ENCODE peak calls at places on chromosomes 11 and 22, in seven cellular contexts. R is CD4-positive, CD25-positive, alpha-beta regulatory T cell; C is fibroblast of lung; N is AG09309; Y is fibroblast of pulmonary artery; L is hepatocyte; K is esophagus muscularis mucosa. V is an unnamed sample.

GRCh38 chr11:2269601-2270321 is 627 bp downstream of the ASCL2 start:
- DNase-seq in R (peak; percentile 77), C (peak; percentile 68), N (no peak), Y (peak; percentile 65), L (peak; percentile 84), K (peak; percentile 57), V (no peak)

GRCh38 chr11:9951714-9952275 is 287.9 kb downstream of the SWAP70 start:
- DNase-seq in R (no peak), C (no peak), N (no peak), Y (peak; percentile 42), L (no peak), K (no peak), V (no peak)

GRCh38 chr22:44585559-44586121 is 87.6 kb upstream of the RTL6 start:
- DNase-seq in R (no peak), C (no peak), N (no peak), Y (no peak), L (no peak), K (no peak), V (no peak)

GRCh38 chr11:113173023-113173594 is 141.3 kb upstream of the TTC12 start:
- DNase-seq in R (no peak), C (no peak), N (no peak), Y (no peak), L (no peak), K (no peak), V (no peak)

GRCh38 chr22:44668190-44668885 is 33.7 kb upstream of the PRR5 start:
- DNase-seq in R (no peak), C (no peak), N (no peak), Y (no peak), L (peak; percentile 69), K (no peak), V (peak; percentile 55)

GRCh38 chr22:33302049-33302545 is 243.9 kb upstream of the SYN3 start:
- DNase-seq in R (peak; percentile 55), C (peak; percentile 47), N (peak; percentile 7), Y (peak; percentile 68), L (peak; percentile 88), K (no peak), V (peak; percentile 65)

GRCh38 chr11:35928688-35929087 is 15.2 kb upstream of the LDLRAD3 start:
- DNase-seq in R (no peak), C (no peak), N (no peak), Y (no peak), L (no peak), K (no peak), V (no peak)

GRCh38 chr11:18463439-18463838 is 7.8 kb downstream of the LDHAL6A start:
- DNase-seq in R (no peak), C (no peak), N (no peak), Y (no peak), L (no peak), K (no peak), V (no peak)

GRCh38 chr11:14327105-14327504 is 31.9 kb downstream of the RRAS2 start:
- DNase-seq in R (peak; percentile 10), C (no peak), N (no peak), Y (no peak), L (no peak), K (no peak), V (no peak)

GRCh38 chr22:24429411-24430365 is 2.3 kb downstream of the ADORA2A start:
- DNase-seq in R (peak; percentile 74), C (peak; percentile 43), N (no peak), Y (no peak), L (no peak), K (no peak), V (no peak)

GRCh38 chr22:29201722-29202230 is 3.9 kb upstream of the EMID1 start:
- DNase-seq in R (no peak), C (no peak), N (no peak), Y (no peak), L (no peak), K (no peak), V (no peak)

GRCh38 chr11:48012051-48012391 is 31.7 kb downstream of the PTPRJ start:
- DNase-seq in R (peak; percentile 71), C (no peak), N (no peak), Y (no peak), L (no peak), K (no peak), V (no peak)

GRCh38 chr22:38706101-38706884 is 549 bp downstream of the GTPBP1 start:
- DNase-seq in R (peak; percentile 46), C (peak; percentile 14), N (no peak), Y (peak; percentile 36), L (peak; percentile 62), K (no peak), V (no peak)

GRCh38 chr22:44179196-44179988 is 1.3 kb upstream of the PARVG start:
- DNase-seq in R (no peak), C (no peak), N (no peak), Y (no peak), L (no peak), K (no peak), V (peak; percentile 45)

GRCh38 chr11:83002047-83002446 is 69.7 kb downstream of the RAB30 start:
- DNase-seq in R (peak; percentile 69), C (no peak), N (no peak), Y (peak; percentile 29), L (no peak), K (no peak), V (no peak)

DNA sequence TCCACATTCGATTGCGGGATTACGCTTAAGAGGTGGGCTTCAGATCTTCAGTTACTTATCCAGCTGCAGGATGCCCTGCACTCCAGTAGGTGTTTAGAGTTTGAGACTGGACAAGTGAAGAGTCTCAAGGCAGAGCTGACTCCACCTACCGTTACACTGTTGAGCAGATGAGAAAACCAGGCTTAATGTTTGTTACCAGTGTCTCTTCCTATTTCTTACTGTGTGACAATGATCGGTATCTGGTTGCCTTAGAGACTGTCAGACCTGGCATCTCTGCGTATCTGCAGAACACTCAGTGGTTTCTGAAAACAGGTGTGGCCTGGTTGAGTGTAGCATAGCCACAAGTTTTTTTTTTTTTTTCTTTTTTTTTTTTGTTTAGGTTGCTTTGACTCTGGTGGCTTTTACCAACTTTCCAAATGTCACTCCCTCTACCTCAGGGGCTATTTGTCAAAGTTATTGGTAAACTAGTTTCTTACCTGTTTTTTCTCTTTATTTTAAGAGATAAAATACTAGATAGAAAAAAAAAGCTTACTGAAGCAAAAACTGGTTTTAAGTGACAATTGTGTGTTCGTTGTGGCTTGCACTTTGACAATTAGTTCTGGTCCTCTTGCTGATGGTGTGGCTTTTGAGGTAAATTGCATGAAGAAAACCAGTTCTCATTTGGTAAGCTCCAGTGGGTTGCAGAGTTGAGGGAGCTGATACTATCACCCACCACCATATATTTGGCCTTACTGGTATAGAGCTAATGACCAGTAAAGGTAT is 284.8 kb downstream of the ETS1 start:
- DNase-seq in R (peak; percentile 97), C (no peak), N (no peak), Y (no peak), L (no peak), K (no peak), V (no peak)
- H3K4me3 ChIP-seq in R (peak overlapping the region; percentile 91), C (no peak overlapping the region), N (no peak overlapping the region), Y (no peak overlapping the region), L (no peak overlapping the region), K (no peak overlapping the region), V (no peak overlapping the region)

GRCh38 chr22:49721211-49721763 is 106.4 kb downstream of the BRD1 start:
- DNase-seq in R (no peak), C (no peak), N (no peak), Y (no peak), L (no peak), K (peak; percentile 78), V (no peak)

GRCh38 chr22:49724893-49725489 is 102.7 kb downstream of the BRD1 start:
- DNase-seq in R (peak; percentile 73), C (peak; percentile 16), N (no peak), Y (peak; percentile 37), L (peak; percentile 74), K (peak; percentile 92), V (peak; percentile 67)

GRCh38 chr22:49724030-49724892 is 103.4 kb downstream of the BRD1 start:
- DNase-seq in R (peak; percentile 60), C (no peak), N (no peak), Y (no peak), L (no peak), K (peak; percentile 87), V (no peak)

GRCh38 chr22:49725516-49725915 is 102.2 kb downstream of the BRD1 start:
- DNase-seq in R (no peak), C (no peak), N (no peak), Y (no peak), L (no peak), K (peak; percentile 87), V (no peak)

DNA sequence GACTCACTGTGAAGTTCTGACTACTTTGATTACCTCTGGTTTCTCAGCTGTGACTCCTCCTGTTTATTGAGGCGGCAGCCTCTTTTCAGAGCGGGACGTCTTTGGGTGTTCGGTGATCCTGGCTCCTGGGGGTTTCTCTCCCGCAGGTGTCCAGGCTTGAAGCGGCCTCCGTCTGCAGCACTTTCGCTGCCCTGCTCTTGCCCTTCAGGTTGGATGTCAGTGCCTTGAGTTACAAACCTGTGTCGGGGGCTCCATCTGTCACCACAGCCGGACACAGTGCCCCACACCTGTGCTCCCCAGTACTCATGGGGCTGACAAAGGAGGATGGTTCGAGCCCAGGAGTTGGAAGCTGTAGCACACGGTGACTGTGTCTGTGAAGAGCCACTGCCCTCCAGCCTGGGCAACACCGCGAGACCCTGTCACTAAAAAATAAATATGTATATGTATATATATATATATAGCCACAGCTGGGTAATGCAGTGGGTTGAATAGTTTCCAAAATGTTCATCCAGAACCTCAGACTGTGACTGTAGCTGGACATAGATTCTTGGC is 104.1 kb downstream of the BRD1 start:
- DNase-seq in R (no peak), C (no peak), N (no peak), Y (no peak), L (no peak), K (peak; percentile 70), V (no peak)
- H3K4me3 ChIP-seq in R (peak overlapping the region; percentile 63), C (no peak overlapping the region), N (no peak overlapping the region), Y (no peak overlapping the region), L (no peak overlapping the region), K (no peak overlapping the region), V (no peak overlapping the region)

GRCh38 chr11:73311394-73311869 is 3.4 kb downstream of the ARHGEF17 start:
- DNase-seq in R (no peak), C (no peak), N (no peak), Y (no peak), L (no peak), K (no peak), V (no peak)
- H3K4me3 ChIP-seq in R (no peak overlapping the region), C (peak overlapping the region; percentile 88), N (peak overlapping the region; percentile 47), Y (peak overlapping the region; percentile 51), L (no peak overlapping the region), K (peak overlapping the region; percentile 82), V (peak overlapping the region; percentile 25)

DNA sequence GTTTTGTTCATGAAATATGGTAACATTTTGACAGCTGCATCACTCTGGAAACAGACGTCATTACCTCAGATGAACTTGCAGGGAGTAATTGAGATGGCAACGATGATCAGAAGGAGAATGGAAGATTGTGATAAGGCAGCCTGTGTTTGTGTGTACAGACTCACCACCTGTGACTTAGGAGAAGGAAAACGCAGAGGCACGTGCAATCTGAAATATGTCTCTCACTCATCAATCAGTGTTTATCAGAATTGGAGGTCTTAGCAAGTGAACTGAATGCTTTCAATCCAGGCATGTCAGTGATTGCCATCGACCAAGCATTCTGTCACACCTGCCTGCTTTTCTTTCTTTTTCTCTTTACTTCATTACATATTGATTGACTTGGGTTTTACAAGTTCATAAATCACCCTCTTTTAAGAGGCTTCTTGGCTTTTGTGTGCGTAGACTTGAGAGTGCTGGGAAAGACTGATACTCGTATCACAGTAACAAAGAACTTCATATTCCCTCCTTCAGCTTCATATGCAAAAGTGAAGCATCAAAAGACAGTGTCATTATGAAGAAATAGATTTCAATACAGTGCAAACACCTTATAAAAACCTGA is 24.6 kb downstream of the FAT3 start:
- DNase-seq in R (no peak), C (no peak), N (no peak), Y (no peak), L (no peak), K (no peak), V (no peak)
- H3K4me3 ChIP-seq in R (no peak overlapping the region), C (no peak overlapping the region), N (no peak overlapping the region), Y (no peak overlapping the region), L (no peak overlapping the region), K (no peak overlapping the region), V (no peak overlapping the region)

V was measured in neuronal stem cell.